ENCODE peak calls at places on chromosomes 3 and 15, in eight cellular contexts. Y, S, H, V, O, P, K and E are unnamed samples. For H3K4me1, the result is how much of the 10 kb centered on the place peaks cover.

GRCh38 chr3:153599685-153600084 is 437.7 kb downstream of the RAP2B start:
- DNase-seq in Y (no peak), S (no peak), H (peak), V (no peak), O (no peak), P (no peak), K (peak), E (no peak)

GRCh38 chr15:88071141-88071540 is 185.4 kb downstream of the NTRK3 start:
- DNase-seq in Y (no peak), S (no peak), H (no peak), V (no peak), O (no peak), P (no peak), K (no peak), E (no peak)

GRCh38 chr15:98076021-98076816 is 115.7 kb downstream of the ARRDC4 start:
- DNase-seq in Y (no peak), S (no peak), H (no peak), V (peak), O (no peak), P (peak), K (no peak), E (no peak)

GRCh38 chr3:43435706-43436105 is 149.4 kb downstream of the SNRK start:
- DNase-seq in Y (no peak), S (no peak), H (no peak), V (no peak), O (no peak), P (no peak), K (no peak), E (no peak)

GRCh38 chr15:31598620-31599019 is 272.0 kb downstream of the KLF13 start:
- DNase-seq in Y (peak), S (no peak), H (peak), V (no peak), O (no peak), P (no peak), K (no peak), E (no peak)

GRCh38 chr3:184874709-184875644 is 63.0 kb downstream of the VPS8 start:
- DNase-seq in Y (no peak), S (no peak), H (peak), V (no peak), O (peak), P (peak), K (peak), E (no peak)

GRCh38 chr3:190294030-190294429 is 28.2 kb downstream of the CLDN1 start:
- DNase-seq in Y (no peak), S (no peak), H (no peak), V (no peak), O (no peak), P (no peak), K (no peak), E (no peak)

GRCh38 chr3:53996153-53996861 is 104.6 kb upstream of the SELENOK start:
- DNase-seq in Y (no peak), S (no peak), H (no peak), V (no peak), O (no peak), P (no peak), K (no peak), E (no peak)

GRCh38 chr3:112776000-112776399 is 70.7 kb downstream of the CD200R1L start:
- DNase-seq in Y (no peak), S (no peak), H (no peak), V (no peak), O (no peak), P (no peak), K (no peak), E (no peak)

GRCh38 chr3:69320867-69321266 is 65.0 kb downstream of the FRMD4B start:
- DNase-seq in Y (no peak), S (no peak), H (no peak), V (peak), O (no peak), P (no peak), K (no peak), E (no peak)

GRCh38 chr15:25693321-25694237 is 169.5 kb downstream of the ATP10A start:
- DNase-seq in Y (peak), S (peak), H (peak), V (peak), O (peak), P (peak), K (no peak), E (peak)

GRCh38 chr3:146241523-146242240 is 9.2 kb downstream of the PLSCR4 start:
- DNase-seq in Y (no peak), S (no peak), H (no peak), V (no peak), O (no peak), P (no peak), K (no peak), E (no peak)

GRCh38 chr15:34335176-34335575 is 2.4 kb downstream of the SLC12A6 start:
- DNase-seq in Y (no peak), S (no peak), H (no peak), V (no peak), O (no peak), P (no peak), K (no peak), E (no peak)

GRCh38 chr3:122318620-122319019 is 6.4 kb upstream of the CSTA start:
- DNase-seq in Y (no peak), S (no peak), H (no peak), V (no peak), O (no peak), P (no peak), K (no peak), E (no peak)

GRCh38 chr15:88912500-88912921 is 668 bp downstream of the MFGE8 start:
- DNase-seq in Y (no peak), S (no peak), H (no peak), V (no peak), O (peak), P (peak), K (no peak), E (no peak)

GRCh38 chr3:186099178-186099577 is 9.7 kb downstream of the ETV5 start:
- DNase-seq in Y (no peak), S (no peak), H (no peak), V (no peak), O (peak), P (no peak), K (no peak), E (no peak)

GRCh38 chr3:90005448-90005847 is 898.0 kb downstream of the EPHA3 start:
- DNase-seq in Y (no peak), S (no peak), H (no peak), V (no peak), O (no peak), P (no peak), K (no peak), E (no peak)

GRCh38 chr3:118628704-118629341 is 405.8 kb downstream of the IGSF11 start:
- DNase-seq in Y (peak), S (no peak), H (peak), V (peak), O (peak), P (peak), K (peak), E (no peak)

GRCh38 chr15:38613085-38613484 is 48.5 kb upstream of the RASGRP1 start:
- DNase-seq in Y (no peak), S (no peak), H (no peak), V (no peak), O (no peak), P (no peak), K (no peak), E (no peak)

GRCh38 chr3:107430214-107431047 is 53.2 kb downstream of the CCDC54 start:
- DNase-seq in Y (no peak), S (no peak), H (no peak), V (no peak), O (peak), P (no peak), K (no peak), E (no peak)

DNA sequence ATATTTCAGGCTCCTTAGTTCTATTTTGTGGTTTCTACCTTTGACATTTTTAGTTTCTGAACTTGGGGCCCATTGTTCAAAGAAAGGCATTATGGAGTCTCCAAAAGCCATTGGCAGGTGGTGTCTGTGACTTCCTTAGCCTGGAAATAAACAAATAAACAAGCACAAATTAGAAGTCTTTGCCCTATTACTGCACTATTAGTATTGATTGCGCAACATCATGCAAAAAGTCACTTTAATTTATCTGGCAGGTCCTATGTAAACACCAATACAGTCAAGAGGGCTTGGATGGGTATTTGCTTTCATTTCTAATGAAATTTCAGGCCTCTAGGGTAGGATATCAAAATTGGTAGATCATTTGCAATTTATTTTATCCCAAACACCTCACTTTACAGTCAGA is 85.6 kb downstream of the LPP start:
- DNase-seq in Y (no peak), S (no peak), H (no peak), V (no peak), O (no peak), P (no peak), K (no peak), E (no peak)
- H3K4me1 ChIP-seq in Y (under half), S (under half), H (under half), V (half or more), O (under half), P (under half), K (under half), E (under half)

GRCh38 chr3:129195731-129196256 is 12.1 kb upstream of the CNBP start:
- DNase-seq in Y (no peak), S (no peak), H (peak), V (peak), O (no peak), P (no peak), K (no peak), E (no peak)
- TF ChIP-seq POLR2AphosphoS5 in Y (no peak), S (no peak), H (no peak), V (no peak), O (peak), P (no peak), K (no peak), E (no peak)

DNA sequence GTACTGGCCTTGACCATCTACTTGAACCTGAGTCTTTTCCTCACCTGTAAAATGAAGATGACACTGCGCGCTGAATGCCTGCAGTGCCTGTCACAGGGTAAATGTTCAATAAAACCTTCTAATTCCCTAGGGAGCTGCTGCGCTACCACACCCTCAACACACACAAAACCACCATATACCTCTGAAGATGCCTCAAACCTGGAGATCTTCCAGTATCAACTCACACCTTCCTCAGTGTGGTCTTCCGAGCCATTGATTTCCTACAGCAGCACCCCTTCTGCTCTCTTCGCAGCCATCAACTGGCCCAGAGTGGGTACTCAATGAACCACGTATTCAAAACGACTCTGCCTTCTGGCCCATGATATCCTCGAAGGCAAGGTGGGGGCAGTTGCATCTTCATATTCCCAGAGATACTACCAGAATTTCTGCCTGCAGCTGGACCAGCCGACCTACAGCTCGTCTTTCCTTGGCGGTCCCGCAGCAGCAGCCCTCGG is 727 bp downstream of the RPL32 start:
- DNase-seq in Y (no peak), S (no peak), H (no peak), V (no peak), O (no peak), P (no peak), K (no peak), E (no peak)
- H3K4me1 ChIP-seq in Y (under half), S (under half), H (half or more), V (under half), O (under half), P (under half), K (under half), E (under half)

DNA sequence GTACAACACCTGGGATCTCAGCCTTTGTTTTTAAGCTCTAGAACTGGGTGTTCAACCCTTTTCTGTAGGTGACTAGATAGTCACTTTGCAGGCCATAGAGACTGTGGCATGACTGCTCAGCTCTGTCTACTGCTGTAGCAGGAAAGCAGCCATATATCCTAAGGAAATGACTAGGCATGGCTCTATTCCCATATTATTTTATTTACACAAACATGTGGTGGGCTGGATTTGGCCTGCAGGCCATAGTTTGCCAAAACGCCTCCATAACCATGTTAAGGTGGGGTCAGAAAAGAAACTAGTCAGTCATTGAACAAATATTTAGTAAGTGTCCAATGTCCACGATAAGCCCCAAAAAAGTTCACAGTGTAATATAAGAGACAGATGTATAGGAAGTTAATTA is 452.6 kb downstream of the MCTP2 start:
- DNase-seq in Y (no peak), S (no peak), H (no peak), V (no peak), O (no peak), P (no peak), K (no peak), E (no peak)
- TF ChIP-seq POLR2AphosphoS5 in Y (no peak), S (no peak), H (no peak), V (no peak), O (no peak), P (no peak), K (no peak), E (no peak)

GRCh38 chr15:40775007-40775406 is 5.2 kb downstream of the C15orf62 start:
- DNase-seq in Y (no peak), S (no peak), H (no peak), V (no peak), O (no peak), P (no peak), K (no peak), E (no peak)
- H3K4me1 ChIP-seq in Y (under half), S (under half), H (under half), V (under half), O (under half), P (under half), K (under half), E (under half)

GRCh38 chr3:141795719-141796435 is 32.7 kb downstream of the GRK7 start:
- DNase-seq in Y (no peak), S (no peak), H (no peak), V (peak), O (peak), P (no peak), K (no peak), E (no peak)
- TF ChIP-seq POLR2AphosphoS5 in Y (no peak), S (no peak), H (no peak), V (peak), O (no peak), P (no peak), K (no peak), E (no peak)